ENCODE peak calls at places on chromosomes 13 and 19, in nine cellular contexts. B is thoracic aorta, E is epithelial cell of proximal tubule, T is heart right ventricle, X is PC-9, U is tibial nerve, S is tibial artery, J is mucosa of descending colon, K is HCT116. M is an unnamed sample.

GRCh38 chr19:6234527-6234926 is 45.2 kb downstream of the MLLT1 start:
- DNase-seq in B (no peak), E (no peak), T (no peak), X (no peak), U (no peak), S (no peak), J (no peak), K (no peak), M (no peak)

GRCh38 chr19:53311044-53311443 is 22.5 kb upstream of the ZNF845 start:
- DNase-seq in B (no peak), E (no peak), T (no peak), X (peak), U (no peak), S (no peak), J (no peak), K (no peak), M (no peak)

GRCh38 chr19:39032164-39032918 is at the start of gene FBXO27:
- DNase-seq in B (no peak), E (no peak), T (peak), X (peak), U (no peak), S (no peak), J (peak), K (peak), M (no peak)

GRCh38 chr19:18596752-18597157 is 8.2 kb downstream of the REX1BD start:
- DNase-seq in B (no peak), E (no peak), T (no peak), X (no peak), U (no peak), S (peak), J (peak), K (peak), M (peak)

GRCh38 chr19:34639491-34640085 is 37.4 kb downstream of the SCGB2B2 start:
- DNase-seq in B (no peak), E (no peak), T (peak), X (no peak), U (no peak), S (no peak), J (peak), K (peak), M (no peak)

GRCh38 chr13:29859971-29860370 is 9.6 kb upstream of the UBL3 start:
- DNase-seq in B (no peak), E (no peak), T (no peak), X (no peak), U (no peak), S (no peak), J (no peak), K (no peak), M (no peak)

GRCh38 chr13:74210693-74211393 is 76.6 kb upstream of the KLF12 start:
- DNase-seq in B (peak), E (peak), T (no peak), X (no peak), U (no peak), S (peak), J (no peak), K (no peak), M (no peak)

GRCh38 chr13:40682449-40683240 is 16.2 kb upstream of the FOXO1 start:
- DNase-seq in B (no peak), E (no peak), T (no peak), X (no peak), U (no peak), S (no peak), J (no peak), K (no peak), M (no peak)

GRCh38 chr19:6750062-6750461 is 10.6 kb downstream of the TRIP10 start:
- DNase-seq in B (no peak), E (no peak), T (no peak), X (no peak), U (no peak), S (no peak), J (no peak), K (no peak), M (peak)

GRCh38 chr19:50909240-50910070 is 1.7 kb downstream of the KLK4 start:
- DNase-seq in B (no peak), E (no peak), T (no peak), X (peak), U (peak), S (no peak), J (peak), K (peak), M (no peak)

GRCh38 chr19:10286803-10287737 is at the start of gene ICAM4:
- DNase-seq in B (no peak), E (no peak), T (peak), X (no peak), U (no peak), S (peak), J (peak), K (no peak), M (peak)

GRCh38 chr13:98105929-98106336 is 37.0 kb upstream of the FARP1 start:
- DNase-seq in B (no peak), E (no peak), T (peak), X (peak), U (no peak), S (no peak), J (peak), K (no peak), M (no peak)

GRCh38 chr19:17996826-17997316 is 11.1 kb upstream of the ARRDC2 start:
- DNase-seq in B (no peak), E (no peak), T (peak), X (peak), U (peak), S (peak), J (peak), K (peak), M (peak)

GRCh38 chr19:40348961-40349507 is 539 bp downstream of the PLD3 start:
- DNase-seq in B (no peak), E (peak), T (peak), X (no peak), U (no peak), S (no peak), J (peak), K (peak), M (no peak)

GRCh38 chr13:26558074-26558805 is 757 bp downstream of the WASF3 start:
- DNase-seq in B (no peak), E (no peak), T (no peak), X (no peak), U (no peak), S (no peak), J (no peak), K (no peak), M (peak)

GRCh38 chr19:45402469-45403070 is 2.3 kb downstream of the PPP1R13L start:
- DNase-seq in B (no peak), E (no peak), T (no peak), X (no peak), U (no peak), S (no peak), J (peak), K (no peak), M (no peak)

GRCh38 chr19:45401815-45402468 is 2.9 kb downstream of the PPP1R13L start:
- DNase-seq in B (no peak), E (no peak), T (no peak), X (no peak), U (no peak), S (no peak), J (no peak), K (no peak), M (no peak)

GRCh38 chr19:45404557-45405434 is at the start of gene PPP1R13L:
- DNase-seq in B (peak), E (peak), T (peak), X (peak), U (no peak), S (peak), J (peak), K (peak), M (peak)

GRCh38 chr19:45403781-45404556 is 900 bp downstream of the PPP1R13L start:
- DNase-seq in B (no peak), E (no peak), T (peak), X (peak), U (no peak), S (peak), J (peak), K (no peak), M (peak)

DNA sequence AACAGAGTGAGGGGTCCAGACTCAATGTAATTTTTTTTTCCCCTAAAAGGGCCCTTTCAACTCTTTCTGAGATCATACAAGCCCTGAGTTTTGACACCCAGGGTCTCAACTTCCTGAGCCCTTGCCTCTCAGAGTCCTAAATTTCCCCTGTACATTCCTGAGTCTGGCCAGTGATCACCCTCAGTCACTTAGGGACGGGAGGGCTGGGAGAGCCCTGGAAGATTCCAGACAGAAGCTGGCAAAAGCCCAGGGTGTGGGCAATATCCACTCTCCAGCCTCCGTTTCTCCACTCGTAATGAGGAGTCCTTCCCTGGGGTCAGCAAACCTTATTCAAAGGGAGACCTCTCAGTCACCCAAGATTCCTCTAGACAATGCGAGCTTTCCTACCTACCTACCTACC is 1.6 kb downstream of the PPP1R13L start:
- DNase-seq in B (no peak), E (no peak), T (no peak), X (no peak), U (no peak), S (no peak), J (no peak), K (no peak), M (no peak)
- H3K4me3 ChIP-seq in B (peak), E (peak), T (peak), X (peak), U (no peak), S (peak), J (no peak), K (peak), M (no peak)

GRCh38 chr13:71316964-71317363 is 550.0 kb downstream of the DACH1 start:
- DNase-seq in B (no peak), E (no peak), T (no peak), X (no peak), U (no peak), S (no peak), J (no peak), K (no peak), M (no peak)

GRCh38 chr13:71320452-71320851 is 546.6 kb downstream of the DACH1 start:
- DNase-seq in B (no peak), E (no peak), T (no peak), X (no peak), U (no peak), S (no peak), J (peak), K (no peak), M (no peak)
- TF ChIP-seq CTCF in B (no peak), E (peak), T (no peak), X (peak), U (no peak), S (no peak), J (no peak), K (peak), M (no peak)

GRCh38 chr13:110373617-110374016 is 66.5 kb downstream of the COL4A2 start:
- DNase-seq in B (no peak), E (no peak), T (no peak), X (no peak), U (no peak), S (no peak), J (no peak), K (no peak), M (no peak)

GRCh38 chr13:110374644-110375370 is 67.7 kb downstream of the COL4A2 start:
- DNase-seq in B (no peak), E (no peak), T (no peak), X (no peak), U (no peak), S (no peak), J (no peak), K (no peak), M (peak)

GRCh38 chr13:110369400-110369799 is 62.3 kb downstream of the COL4A2 start:
- DNase-seq in B (no peak), E (no peak), T (no peak), X (no peak), U (no peak), S (no peak), J (no peak), K (no peak), M (no peak)

GRCh38 chr13:110372676-110373075 is 65.6 kb downstream of the COL4A2 start:
- DNase-seq in B (no peak), E (no peak), T (no peak), X (no peak), U (no peak), S (no peak), J (no peak), K (no peak), M (no peak)

GRCh38 chr13:110371550-110372465 is 64.7 kb downstream of the COL4A2 start:
- DNase-seq in B (no peak), E (peak), T (no peak), X (no peak), U (no peak), S (no peak), J (no peak), K (no peak), M (peak)
- H3K4me3 ChIP-seq in B (peak), E (peak), T (no peak), X (no peak), U (no peak), S (peak), J (no peak), K (no peak), M (no peak)

GRCh38 chr19:35792888-35793287 is 17.5 kb downstream of the ARHGAP33 start:
- DNase-seq in B (no peak), E (no peak), T (no peak), X (no peak), U (no peak), S (no peak), J (no peak), K (no peak), M (no peak)

GRCh38 chr19:35792312-35792711 is 16.9 kb downstream of the ARHGAP33 start:
- DNase-seq in B (no peak), E (no peak), T (no peak), X (no peak), U (no peak), S (no peak), J (no peak), K (no peak), M (no peak)

GRCh38 chr19:35789978-35790944 is 14.9 kb downstream of the ARHGAP33 start:
- DNase-seq in B (no peak), E (no peak), T (no peak), X (no peak), U (no peak), S (no peak), J (no peak), K (no peak), M (no peak)

GRCh38 chr19:35791814-35792279 is 16.5 kb downstream of the ARHGAP33 start:
- DNase-seq in B (no peak), E (no peak), T (no peak), X (no peak), U (no peak), S (no peak), J (no peak), K (no peak), M (no peak)

GRCh38 chr19:35790981-35791813 is 15.8 kb downstream of the ARHGAP33 start:
- DNase-seq in B (no peak), E (no peak), T (no peak), X (no peak), U (no peak), S (no peak), J (no peak), K (no peak), M (no peak)
- TF ChIP-seq CTCF in B (no peak), E (peak), T (no peak), X (no peak), U (no peak), S (no peak), J (no peak), K (peak), M (no peak)

GRCh38 chr13:46173656-46174055 is 8.3 kb downstream of the LCP1 start:
- DNase-seq in B (no peak), E (no peak), T (no peak), X (no peak), U (no peak), S (no peak), J (no peak), K (no peak), M (no peak)
- H3K4me3 ChIP-seq in B (no peak), E (no peak), T (no peak), X (no peak), U (no peak), S (no peak), J (no peak), K (no peak), M (no peak)

GRCh38 chr13:38045278-38046048 is 175.9 kb upstream of the TRPC4 start:
- DNase-seq in B (no peak), E (no peak), T (no peak), X (no peak), U (no peak), S (no peak), J (peak), K (no peak), M (no peak)
- TF ChIP-seq CTCF in B (no peak), E (peak), T (no peak), X (peak), U (no peak), S (no peak), J (no peak), K (no peak), M (no peak)

DNA sequence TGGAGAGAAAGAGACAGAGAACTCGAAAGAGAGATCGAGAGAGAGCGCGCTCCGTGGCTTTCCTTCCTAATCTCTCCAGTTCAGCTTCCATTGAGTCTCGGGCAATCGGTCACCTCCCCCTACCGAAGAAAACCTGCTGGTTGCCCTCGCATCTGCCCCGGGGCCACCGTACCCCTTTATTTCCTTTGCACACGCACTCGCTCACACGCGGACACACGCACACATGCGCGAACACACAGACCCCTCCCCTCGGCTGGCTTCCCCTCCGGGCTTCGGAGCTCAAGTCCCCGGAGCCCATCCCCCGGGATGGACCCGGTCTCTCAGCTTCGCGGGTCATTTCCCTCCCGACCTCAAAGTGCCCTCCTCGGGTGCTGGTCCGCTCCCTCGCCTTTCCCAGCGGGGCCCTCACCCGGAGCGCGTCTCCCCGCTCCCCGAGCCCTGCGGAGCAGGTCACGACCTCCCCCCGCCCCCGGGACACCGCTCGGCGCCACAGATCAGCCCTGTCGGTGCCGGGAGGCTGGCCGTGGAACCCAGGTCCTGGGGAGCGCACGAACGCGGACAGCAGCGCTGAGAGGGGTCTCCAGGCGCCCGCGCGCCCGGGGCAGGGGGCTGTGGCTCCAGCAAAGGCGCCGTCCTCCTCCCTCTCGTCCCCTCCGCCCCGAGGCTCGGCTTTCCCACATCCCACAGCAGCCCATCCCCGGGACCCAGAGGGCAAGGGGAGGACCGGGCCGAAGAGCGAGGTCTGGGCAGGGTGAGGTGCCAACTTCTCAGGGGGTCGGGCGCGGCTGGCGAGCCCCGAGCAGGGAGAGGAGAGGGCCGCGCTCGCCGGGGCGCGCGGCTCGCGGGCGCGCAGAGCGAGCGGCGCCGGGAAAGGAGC is 1.8 kb downstream of the DACH1 start:
- DNase-seq in B (no peak), E (no peak), T (peak), X (no peak), U (no peak), S (no peak), J (peak), K (no peak), M (peak)
- H3K4me3 ChIP-seq in B (peak), E (peak), T (peak), X (no peak), U (peak), S (peak), J (peak), K (no peak), M (peak)

DNA sequence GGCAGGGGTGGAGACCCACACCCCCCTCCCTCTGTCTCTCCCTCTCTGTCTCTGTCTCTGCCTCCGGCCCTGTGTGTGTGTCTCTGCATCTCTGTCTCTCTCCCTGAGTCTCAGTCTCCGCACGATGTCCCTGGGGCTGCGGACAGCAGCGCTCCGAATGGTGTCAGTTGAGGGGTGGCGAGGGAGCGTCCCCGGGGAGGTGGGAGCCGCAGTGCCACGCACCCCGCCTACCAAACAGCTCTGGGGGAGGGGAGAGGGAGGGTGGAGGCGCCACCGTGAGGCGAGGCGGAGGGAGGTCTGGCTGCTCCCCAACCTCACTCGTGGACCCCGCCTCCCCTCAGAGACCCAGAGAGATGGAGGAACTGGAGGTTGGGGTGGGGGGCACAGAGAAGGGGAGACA is 7.4 kb downstream of the ERFL start:
- DNase-seq in B (no peak), E (no peak), T (no peak), X (no peak), U (no peak), S (no peak), J (no peak), K (no peak), M (no peak)
- TF ChIP-seq CTCF in B (no peak), E (no peak), T (no peak), X (no peak), U (no peak), S (no peak), J (no peak), K (no peak), M (no peak)

GRCh38 chr13:44142911-44143665 is 230.5 kb upstream of the SERP2 start:
- DNase-seq in B (no peak), E (peak), T (no peak), X (peak), U (no peak), S (no peak), J (no peak), K (peak), M (no peak)
- H3K4me3 ChIP-seq in B (peak), E (peak), T (peak), X (peak), U (no peak), S (peak), J (peak), K (peak), M (peak)